ENCODE peak calls at places on chromosomes 1 and 21, in five cellular contexts. W is mesenchymal stem cell, V is IMR-90, X is trophoblast cell, K is H9. E is an unnamed sample.

GRCh38 chr1:38418195-38419030 is 371.8 kb upstream of the POU3F1 start:
- DNase-seq in W (no peak), V (no peak), X (no peak), K (no peak), E (peak; percentile 61)

GRCh38 chr1:167633258-167633944 is 3.4 kb downstream of the RCSD1 start:
- DNase-seq in W (no peak), V (no peak), X (no peak), K (no peak), E (no peak)

GRCh38 chr21:39633770-39634181 is 21.0 kb downstream of the B3GALT5 start:
- DNase-seq in W (peak; percentile 88), V (peak; percentile 92), X (no peak), K (no peak), E (no peak)

GRCh38 chr1:232110281-232111090 is 483.9 kb downstream of the DISC1 start:
- DNase-seq in W (peak; percentile 40), V (peak; percentile 81), X (no peak), K (peak; percentile 80), E (peak; percentile 49)

GRCh38 chr1:187755536-187755935 is 926.8 kb downstream of the PLA2G4A start:
- DNase-seq in W (no peak), V (no peak), X (no peak), K (no peak), E (no peak)

GRCh38 chr1:16204634-16205332 is 7.7 kb downstream of the ARHGEF19 start:
- DNase-seq in W (no peak), V (no peak), X (no peak), K (peak; percentile 72), E (no peak)

GRCh38 chr1:145994391-145995120 is 1.8 kb downstream of the TXNIP start:
- DNase-seq in W (no peak), V (no peak), X (no peak), K (no peak), E (no peak)

GRCh38 chr1:60922304-60922703 is 160.1 kb upstream of the NFIA start:
- DNase-seq in W (no peak), V (no peak), X (no peak), K (no peak), E (no peak)

GRCh38 chr1:226629896-226630550 is 81.5 kb downstream of the STUM start:
- DNase-seq in W (no peak), V (no peak), X (no peak), K (no peak), E (no peak)

GRCh38 chr1:86468501-86468977 is at the start of gene CLCA1:
- DNase-seq in W (no peak), V (no peak), X (no peak), K (no peak), E (no peak)

GRCh38 chr1:906532-907420 is 16.9 kb upstream of the SAMD11 start:
- DNase-seq in W (peak; percentile 46), V (peak; percentile 64), X (no peak), K (peak; percentile 28), E (no peak)

GRCh38 chr1:241770115-241770514 is 77.9 kb upstream of the EXO1 start:
- DNase-seq in W (no peak), V (no peak), X (no peak), K (no peak), E (no peak)

GRCh38 chr1:109819365-109819764 is 55.6 kb upstream of the EPS8L3 start:
- DNase-seq in W (no peak), V (no peak), X (no peak), K (peak; percentile 18), E (no peak)

GRCh38 chr1:16926491-16927195 is 4.9 kb downstream of the CROCC start:
- DNase-seq in W (no peak), V (no peak), X (no peak), K (no peak), E (peak; percentile 88)

GRCh38 chr1:93500275-93500674 is 52.4 kb downstream of the FNBP1L start:
- DNase-seq in W (no peak), V (no peak), X (no peak), K (no peak), E (no peak)

GRCh38 chr1:31765041-31765467 is 914 bp upstream of the ADGRB2 start:
- DNase-seq in W (no peak), V (peak; percentile 19), X (no peak), K (no peak), E (no peak)

GRCh38 chr1:8545078-8545477 is 227.2 kb downstream of the SLC45A1 start:
- DNase-seq in W (no peak), V (peak; percentile 35), X (no peak), K (no peak), E (no peak)

GRCh38 chr1:165328136-165328535 is 28.4 kb downstream of the LMX1A start:
- DNase-seq in W (no peak), V (no peak), X (no peak), K (no peak), E (no peak)

GRCh38 chr1:230919201-230919600 is 50.9 kb upstream of the C1orf198 start:
- DNase-seq in W (no peak), V (no peak), X (no peak), K (no peak), E (no peak)

GRCh38 chr1:19165501-19165900 is 44.6 kb downstream of the UBR4 start:
- DNase-seq in W (no peak), V (no peak), X (peak; percentile 27), K (no peak), E (no peak)

GRCh38 chr21:17726047-17726446 is 93.1 kb downstream of the C21orf91 start:
- DNase-seq in W (peak; percentile 12), V (peak; percentile 7), X (peak; percentile 7), K (no peak), E (no peak)

GRCh38 chr1:111369177-111369576 is 58.4 kb downstream of the OVGP1 start:
- DNase-seq in W (no peak), V (no peak), X (no peak), K (no peak), E (no peak)

GRCh38 chr1:11648732-11649158 is 5.5 kb downstream of the FBXO2 start:
- DNase-seq in W (no peak), V (no peak), X (no peak), K (peak; percentile 77), E (no peak)

GRCh38 chr1:86381223-86381622 is 14.9 kb downstream of the ODF2L start:
- DNase-seq in W (no peak), V (no peak), X (no peak), K (no peak), E (no peak)

GRCh38 chr1:109773900-109774485 is 10.3 kb upstream of the EPS8L3 start:
- DNase-seq in W (no peak), V (no peak), X (no peak), K (no peak), E (no peak)

GRCh38 chr1:27555700-27556424 is 48.1 kb downstream of the AHDC1 start:
- DNase-seq in W (peak; percentile 67), V (no peak), X (no peak), K (no peak), E (no peak)

GRCh38 chr1:111989531-111990025 is at the start of gene KCND3:
- DNase-seq in W (peak; percentile 11), V (peak; percentile 3), X (no peak), K (no peak), E (peak; percentile 36)

DNA sequence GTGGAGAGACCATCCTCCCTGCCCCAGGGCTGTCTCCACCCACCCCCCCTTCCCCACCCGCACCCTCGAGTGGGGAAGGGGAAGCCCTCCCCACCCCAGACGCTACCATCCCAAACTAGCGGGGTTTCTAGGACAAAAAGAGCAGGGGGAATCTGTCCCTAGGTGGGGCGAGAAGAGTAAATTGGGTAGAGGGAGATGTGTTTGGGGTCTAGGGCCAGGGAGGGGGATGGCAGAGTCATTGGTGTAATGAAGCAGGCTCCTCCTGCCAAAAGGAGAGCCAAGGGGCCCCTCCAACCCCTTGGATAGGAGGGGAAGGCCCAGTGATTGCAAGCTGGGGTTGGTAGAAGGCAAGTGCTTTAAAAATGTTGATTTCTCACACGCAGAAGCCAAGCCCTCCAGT is 10.0 kb downstream of the MEX3A start:
- DNase-seq in W (no peak), V (no peak), X (no peak), K (no peak), E (no peak)
- H2BK5ac ChIP-seq in W (no peak overlapping the region), V (no peak overlapping the region), X (no peak overlapping the region), K (no peak overlapping the region), E (no peak overlapping the region)

DNA sequence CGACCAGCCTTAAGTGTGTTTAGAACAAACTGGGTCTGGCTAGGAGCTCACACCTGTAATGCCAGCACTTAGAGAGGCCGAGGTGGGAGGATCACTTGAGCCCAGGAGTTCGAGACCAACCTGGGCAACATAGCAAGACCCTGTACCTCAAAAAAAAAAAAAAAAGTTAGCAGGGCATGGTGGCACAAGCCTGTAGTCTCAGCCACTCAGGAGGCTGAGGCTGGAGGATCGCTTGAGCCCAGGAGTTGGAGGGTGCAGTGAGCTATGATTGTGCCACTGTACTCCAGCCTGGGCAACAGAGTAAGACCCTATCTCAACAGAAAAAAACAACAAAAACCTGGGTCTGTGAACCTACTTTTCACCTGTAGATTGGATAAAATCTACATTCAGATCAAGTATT is 54.6 kb downstream of the PIK3CD start:
- DNase-seq in W (no peak), V (no peak), X (no peak), K (no peak), E (no peak)
- H3K4me1 ChIP-seq in W (peaks cover 12% of the 10 kb centered on the region), V (peaks cover 4% of the 10 kb centered on the region), X (peaks cover under 1% of the 10 kb centered on the region), K (no peaks in the 10 kb centered on the region), E (no peaks in the 10 kb centered on the region)

DNA sequence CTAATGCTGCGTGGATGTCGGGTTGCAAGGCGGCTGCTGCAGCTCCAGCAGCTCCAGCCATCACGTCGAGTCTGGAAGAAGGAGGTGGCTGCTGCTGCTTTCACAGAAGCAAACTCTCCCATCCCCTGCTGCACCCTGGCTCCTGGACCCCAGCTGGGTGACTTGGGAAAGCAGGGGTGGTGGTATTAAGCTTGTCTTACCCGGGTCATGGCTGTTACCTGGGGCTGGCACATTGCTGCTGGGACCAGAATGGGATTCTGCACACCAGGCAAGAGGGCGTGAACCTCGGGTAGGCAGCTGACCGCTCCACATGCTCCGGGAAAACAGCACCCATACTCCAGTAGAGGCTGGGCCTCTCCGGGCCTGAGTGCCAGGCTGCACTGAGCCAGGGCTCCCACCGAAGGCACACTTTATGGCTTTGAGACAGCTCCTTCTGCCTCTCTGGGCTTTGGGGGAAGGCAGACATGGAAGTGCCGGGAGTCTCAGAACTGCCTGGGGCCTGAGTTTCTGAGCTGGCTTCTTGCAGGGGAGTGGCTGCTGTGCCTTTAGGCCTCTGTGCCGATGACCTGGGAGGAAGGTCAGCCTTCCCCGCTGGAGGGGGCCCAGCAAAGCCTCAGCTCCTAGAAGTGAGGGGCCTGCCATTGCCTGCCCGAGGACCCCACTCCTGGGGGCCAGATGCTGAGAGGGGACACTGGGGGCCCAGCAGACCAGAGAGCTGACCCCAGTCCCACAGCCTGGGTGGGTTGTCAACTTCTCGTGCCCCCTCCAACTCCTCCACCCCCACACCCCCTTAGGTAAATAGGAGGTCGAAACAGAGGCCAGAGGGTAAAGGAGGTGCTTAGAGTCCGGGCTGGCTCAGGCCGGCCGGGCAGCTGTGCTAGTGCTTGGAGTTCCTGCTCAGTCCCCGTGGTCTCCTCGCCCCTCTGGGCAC is 1.3 kb downstream of the SMIM1 start:
- DNase-seq in W (peak; percentile 11), V (no peak), X (no peak), K (no peak), E (no peak)
- H2AFZ ChIP-seq in W (no peak overlapping the region), V (peak overlapping the region; percentile 1), X (no peak overlapping the region), K (no peak overlapping the region), E (no peak overlapping the region)

DNA sequence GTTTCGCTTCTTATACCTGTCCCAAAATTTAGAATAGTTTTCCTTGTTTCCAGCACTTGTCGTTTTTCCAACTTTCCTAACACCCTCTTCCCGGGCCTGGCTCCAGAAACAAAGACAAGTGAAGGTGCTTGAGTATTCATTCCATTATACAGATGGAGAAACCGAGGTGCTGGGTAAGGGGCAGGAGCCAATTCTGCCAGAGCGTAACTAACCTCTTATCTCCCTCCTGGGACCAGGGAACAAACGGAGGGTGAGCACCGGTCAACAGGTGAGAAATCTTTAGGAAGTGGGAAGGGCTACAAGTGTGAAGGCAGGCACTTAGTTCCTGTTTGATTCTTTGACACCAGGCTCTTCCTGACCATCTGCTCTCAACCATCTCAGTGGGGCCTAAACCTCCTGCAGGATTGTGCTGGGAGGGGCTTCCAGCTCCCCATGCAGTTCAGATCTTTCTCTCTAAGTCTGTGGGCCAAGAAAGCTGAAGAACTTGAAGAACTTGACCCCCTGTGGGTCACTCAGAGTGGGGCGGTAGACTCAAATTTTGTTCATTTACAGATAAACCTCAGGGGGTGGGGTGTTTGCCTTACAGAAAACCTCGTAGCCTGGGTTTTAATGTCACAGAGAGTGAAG is 8.7 kb downstream of the PLXNA2 start:
- DNase-seq in W (no peak), V (no peak), X (no peak), K (no peak), E (no peak)
- H2BK5ac ChIP-seq in W (peak overlapping the region; percentile 51), V (peak overlapping the region; percentile 27), X (no peak overlapping the region), K (no peak overlapping the region), E (no peak overlapping the region)

E was measured in neuronal stem cell.